ENCODE peak calls at places on chromosomes 11 and 22, in four cellular contexts. One of them, this sample, is unnamed.

GRCh38 chr11:31236052-31236652 is 133.4 kb downstream of the DCDC1 start:
- DNase-seq in NCI-H1417: peak
- DNase-seq in anterior cingulate cortex: no peak
- DNase-seq in NCI-H1930: no peak
- DNase-seq in this sample: no peak

GRCh38 chr11:80727315-80727714 is 1286.5 kb upstream of the TENM4 start:
- DNase-seq in NCI-H1417: peak
- DNase-seq in anterior cingulate cortex: no peak
- DNase-seq in NCI-H1930: peak
- DNase-seq in this sample: no peak

GRCh38 chr22:20090730-20091240 is 10.7 kb downstream of the DGCR8 start:
- DNase-seq in NCI-H1417: no peak
- DNase-seq in anterior cingulate cortex: no peak
- DNase-seq in NCI-H1930: no peak
- DNase-seq in this sample: no peak

GRCh38 chr11:94636388-94636787 is 69.2 kb downstream of the PIWIL4 start:
- DNase-seq in NCI-H1417: no peak
- DNase-seq in anterior cingulate cortex: no peak
- DNase-seq in NCI-H1930: no peak
- DNase-seq in this sample: no peak

GRCh38 chr11:46697303-46697702 is 3.1 kb downstream of the ARHGAP1 start:
- DNase-seq in NCI-H1417: peak
- DNase-seq in anterior cingulate cortex: peak
- DNase-seq in NCI-H1930: no peak
- DNase-seq in this sample: peak

GRCh38 chr11:62125881-62126280 is 2.1 kb downstream of the INCENP start:
- DNase-seq in NCI-H1417: no peak
- DNase-seq in anterior cingulate cortex: no peak
- DNase-seq in NCI-H1930: no peak
- DNase-seq in this sample: no peak

GRCh38 chr11:69912911-69913451 is 93.8 kb upstream of the FGF3 start:
- DNase-seq in NCI-H1417: no peak
- DNase-seq in anterior cingulate cortex: no peak
- DNase-seq in NCI-H1930: no peak
- DNase-seq in this sample: no peak

GRCh38 chr22:17257578-17257977 is 38.3 kb upstream of the ADA2 start:
- DNase-seq in NCI-H1417: peak
- DNase-seq in anterior cingulate cortex: no peak
- DNase-seq in NCI-H1930: no peak
- DNase-seq in this sample: no peak

GRCh38 chr11:130455493-130456127 is 7.2 kb downstream of the ADAMTS15 start:
- DNase-seq in NCI-H1417: no peak
- DNase-seq in anterior cingulate cortex: no peak
- DNase-seq in NCI-H1930: no peak
- DNase-seq in this sample: no peak

GRCh38 chr11:58061813-58062212 is 31.1 kb downstream of the OR6Q1 start:
- DNase-seq in NCI-H1417: no peak
- DNase-seq in anterior cingulate cortex: no peak
- DNase-seq in NCI-H1930: no peak
- DNase-seq in this sample: no peak

GRCh38 chr11:78202733-78203167 is 14.0 kb downstream of the USP35 start:
- DNase-seq in NCI-H1417: no peak
- DNase-seq in anterior cingulate cortex: no peak
- DNase-seq in NCI-H1930: no peak
- DNase-seq in this sample: no peak

GRCh38 chr22:20107951-20108756 is 7.8 kb upstream of the RANBP1 start:
- DNase-seq in NCI-H1417: no peak
- DNase-seq in anterior cingulate cortex: no peak
- DNase-seq in NCI-H1930: no peak
- DNase-seq in this sample: no peak

GRCh38 chr11:25423436-25424184 is 908.3 kb upstream of the ANO3 start:
- DNase-seq in NCI-H1417: no peak
- DNase-seq in anterior cingulate cortex: no peak
- DNase-seq in NCI-H1930: no peak
- DNase-seq in this sample: no peak

GRCh38 chr11:35148163-35148562 is 9.2 kb downstream of the CD44 start:
- DNase-seq in NCI-H1417: no peak
- DNase-seq in anterior cingulate cortex: no peak
- DNase-seq in NCI-H1930: no peak
- DNase-seq in this sample: no peak

GRCh38 chr11:64743591-64744543 is at the start of gene RASGRP2:
- DNase-seq in NCI-H1417: peak
- DNase-seq in anterior cingulate cortex: peak
- DNase-seq in NCI-H1930: peak
- DNase-seq in this sample: no peak

GRCh38 chr22:17717708-17718107 is 56.6 kb downstream of the BID start:
- DNase-seq in NCI-H1417: no peak
- DNase-seq in anterior cingulate cortex: no peak
- DNase-seq in NCI-H1930: no peak
- DNase-seq in this sample: no peak

GRCh38 chr11:43830928-43831440 is 49.6 kb upstream of the ALKBH3 start:
- DNase-seq in NCI-H1417: no peak
- DNase-seq in anterior cingulate cortex: peak
- DNase-seq in NCI-H1930: peak
- DNase-seq in this sample: no peak

GRCh38 chr11:65057526-65057925 is 827 bp downstream of the NAALADL1 start:
- DNase-seq in NCI-H1417: no peak
- DNase-seq in anterior cingulate cortex: no peak
- DNase-seq in NCI-H1930: no peak
- DNase-seq in this sample: no peak

GRCh38 chr11:62108017-62108750 is 15.6 kb upstream of the INCENP start:
- DNase-seq in NCI-H1417: peak
- DNase-seq in anterior cingulate cortex: peak
- DNase-seq in NCI-H1930: peak
- DNase-seq in this sample: no peak

GRCh38 chr11:72721276-72721675 is 30.9 kb downstream of the ARAP1 start:
- DNase-seq in NCI-H1417: no peak
- DNase-seq in anterior cingulate cortex: no peak
- DNase-seq in NCI-H1930: no peak
- DNase-seq in this sample: no peak

GRCh38 chr11:63923319-63923718 is 6.4 kb upstream of the RCOR2 start:
- DNase-seq in NCI-H1417: no peak
- DNase-seq in anterior cingulate cortex: no peak
- DNase-seq in NCI-H1930: no peak
- DNase-seq in this sample: no peak

GRCh38 chr11:66347425-66348276 is at the start of gene B4GAT1:
- DNase-seq in NCI-H1417: peak
- DNase-seq in anterior cingulate cortex: peak
- DNase-seq in NCI-H1930: peak
- DNase-seq in this sample: peak

GRCh38 chr22:49215840-49216239 is 611.8 kb downstream of the BRD1 start:
- DNase-seq in NCI-H1417: no peak
- DNase-seq in anterior cingulate cortex: no peak
- DNase-seq in NCI-H1930: no peak
- DNase-seq in this sample: no peak

GRCh38 chr11:64713781-64714363 is 9.1 kb downstream of the NRXN2 start:
- DNase-seq in NCI-H1417: peak
- DNase-seq in anterior cingulate cortex: no peak
- DNase-seq in NCI-H1930: no peak
- DNase-seq in this sample: no peak

GRCh38 chr11:102545701-102546100 is 15.2 kb upstream of the MMP7 start:
- DNase-seq in NCI-H1417: no peak
- DNase-seq in anterior cingulate cortex: no peak
- DNase-seq in NCI-H1930: no peak
- DNase-seq in this sample: no peak

GRCh38 chr11:23112987-23113886 is 253.0 kb upstream of the CCDC179 start:
- DNase-seq in NCI-H1417: peak
- DNase-seq in anterior cingulate cortex: no peak
- DNase-seq in NCI-H1930: peak
- DNase-seq in this sample: no peak

GRCh38 chr11:44680982-44681597 is 45.7 kb upstream of the TSPAN18 start:
- DNase-seq in NCI-H1417: no peak
- DNase-seq in anterior cingulate cortex: no peak
- DNase-seq in NCI-H1930: no peak
- DNase-seq in this sample: no peak

GRCh38 chr11:1227551-1228182 is 4.8 kb downstream of the MUC5B start:
- DNase-seq in NCI-H1417: no peak
- DNase-seq in anterior cingulate cortex: no peak
- DNase-seq in NCI-H1930: no peak
- DNase-seq in this sample: no peak

GRCh38 chr11:20057055-20057943 is 103.0 kb downstream of the DBX1 start:
- DNase-seq in NCI-H1417: no peak
- DNase-seq in anterior cingulate cortex: no peak
- DNase-seq in NCI-H1930: no peak
- DNase-seq in this sample: no peak

GRCh38 chr11:85955531-85955930 is 100.3 kb downstream of the CCDC83 start:
- DNase-seq in NCI-H1417: no peak
- DNase-seq in anterior cingulate cortex: no peak
- DNase-seq in NCI-H1930: no peak
- DNase-seq in this sample: no peak

GRCh38 chr11:46183819-46184218 is 62.6 kb upstream of the PHF21A start:
- DNase-seq in NCI-H1417: no peak
- DNase-seq in anterior cingulate cortex: no peak
- DNase-seq in NCI-H1930: no peak
- DNase-seq in this sample: no peak

GRCh38 chr11:78163828-78164227 is 24.4 kb upstream of the ALG8 start:
- DNase-seq in NCI-H1417: no peak
- DNase-seq in anterior cingulate cortex: no peak
- DNase-seq in NCI-H1930: no peak
- DNase-seq in this sample: no peak

GRCh38 chr22:27474112-27474571 is 327.4 kb downstream of the MN1 start:
- DNase-seq in NCI-H1417: no peak
- DNase-seq in anterior cingulate cortex: no peak
- DNase-seq in NCI-H1930: no peak
- DNase-seq in this sample: no peak

GRCh38 chr11:65323813-65324212 is 9.1 kb downstream of the CDC42EP2 start:
- DNase-seq in NCI-H1417: no peak
- DNase-seq in anterior cingulate cortex: no peak
- DNase-seq in NCI-H1930: no peak
- DNase-seq in this sample: no peak

GRCh38 chr22:24894220-24894975 is 52.1 kb downstream of the LHFPL7 start:
- DNase-seq in NCI-H1417: peak
- DNase-seq in anterior cingulate cortex: no peak
- DNase-seq in NCI-H1930: no peak
- DNase-seq in this sample: no peak

GRCh38 chr22:27572267-27572666 is 229.3 kb downstream of the MN1 start:
- DNase-seq in NCI-H1417: no peak
- DNase-seq in anterior cingulate cortex: no peak
- DNase-seq in NCI-H1930: no peak
- DNase-seq in this sample: no peak

GRCh38 chr11:134843735-134844134 is 431.7 kb upstream of the B3GAT1 start:
- DNase-seq in NCI-H1417: no peak
- DNase-seq in anterior cingulate cortex: no peak
- DNase-seq in NCI-H1930: no peak
- DNase-seq in this sample: no peak

This sample was measured in amygdala.